ENCODE peak calls at places on chromosomes 5 and 9, in six cellular contexts. F is omental fat pad, S is BJ, Z is NCI-H1436, J is iris pigment epithelial cell, W is B cell. Q is an unnamed sample.
A peak's percentile ranks its signal among the peaks of the same experiment; 100 is the strongest.

GRCh38 chr9:82147798-82148440 is 159.3 kb downstream of the SPATA31D1 start:
- DNase-seq in Z (no peak), S (no peak), J (no peak), W (no peak), F (no peak), Q (no peak)

GRCh38 chr9:34114436-34114835 is 12.1 kb downstream of the DCAF12 start:
- DNase-seq in Z (no peak), W (no peak), F (no peak), J (no peak), S (no peak), Q (no peak)

GRCh38 chr5:178364326-178364675 is 131.7 kb upstream of the PHYKPL start:
- DNase-seq in W (no peak), S (no peak), F (no peak), J (no peak), Z (no peak), Q (no peak)

GRCh38 chr9:91771027-91771426 is 179.0 kb downstream of the ROR2 start:
- DNase-seq in J (peak; percentile 95), F (no peak), Z (no peak), W (no peak), S (peak; percentile 82), Q (peak; percentile 33)

GRCh38 chr5:107668933-107669542 is 1.7 kb downstream of the EFNA5 start:
- DNase-seq in J (peak; percentile 25), F (no peak), S (no peak), W (no peak), Z (no peak), Q (no peak)

GRCh38 chr5:10663531-10664183 is 97.4 kb downstream of the DAP start:
- DNase-seq in W (no peak), J (peak; percentile 39), Z (no peak), S (peak; percentile 9), F (no peak), Q (peak; percentile 81)

GRCh38 chr5:139287890-139288635 is 5.5 kb upstream of the MATR3 start:
- DNase-seq in W (peak; percentile 35), Z (no peak), F (no peak), J (no peak), S (no peak), Q (no peak)

GRCh38 chr5:65967288-65968066 is 41.1 kb downstream of the ERBIN start:
- DNase-seq in W (no peak), S (no peak), J (no peak), Z (no peak), F (no peak), Q (no peak)

GRCh38 chr5:17441351-17441750 is 56.7 kb upstream of the TAF11L2 start:
- DNase-seq in Z (no peak), S (no peak), F (no peak), J (peak; percentile 97), W (no peak), Q (no peak)

Q was measured in mesenteric fat pad.